ENCODE peak calls at places on chromosome 6, in four cellular contexts. N is fibroblast of lung, P is epithelial cell of esophagus, W is NCI-H2081. Z is an unnamed sample.

GRCh38 chr6:33830635-33831240 is 26.9 kb upstream of the MLN start:
- DNase-seq in N (no peak), P (no peak), W (no peak), Z (no peak)

GRCh38 chr6:8194499-8194898 is 92.2 kb upstream of the EEF1E1 start:
- DNase-seq in N (peak; percentile 47), P (no peak), W (no peak), Z (no peak)

GRCh38 chr6:25874118-25874517 is at the start of gene SLC17A3:
- DNase-seq in N (no peak), P (no peak), W (no peak), Z (no peak)

GRCh38 chr6:56806368-56806767 is 148.5 kb upstream of the BEND6 start:
- DNase-seq in N (no peak), P (no peak), W (no peak), Z (no peak)

GRCh38 chr6:133631421-133631820 is 257.5 kb upstream of the TCF21 start:
- DNase-seq in N (peak; percentile 73), P (no peak), W (no peak), Z (no peak)

GRCh38 chr6:170030284-170031095 is 260.4 kb downstream of the DLL1 start:
- DNase-seq in N (no peak), P (no peak), W (no peak), Z (no peak)

GRCh38 chr6:159973951-159974350 is 5.1 kb downstream of the IGF2R start:
- DNase-seq in N (peak; percentile 71), P (peak; percentile 83), W (no peak), Z (no peak)

GRCh38 chr6:117169781-117170281 is 95.5 kb upstream of the VGLL2 start:
- DNase-seq in N (no peak), P (peak; percentile 15), W (no peak), Z (no peak)

GRCh38 chr6:168371989-168372711 is 52.6 kb upstream of the DACT2 start:
- DNase-seq in N (no peak), P (no peak), W (no peak), Z (no peak)

Z was measured in naive B cell.